ENCODE peak calls at places on chromosomes 1 and 21, in ten cellular contexts. R, G, Y, U, F, D, T, M, X and P are unnamed samples.

GRCh38 chr1:86018311-86018923 is 138.2 kb downstream of the COL24A1 start:
- DNase-seq in T (no peak), G (no peak), R (no peak), M (no peak), U (no peak), D (peak), F (peak), X (no peak), Y (peak), P (no peak)

GRCh38 chr1:228377664-228378452 is 28.8 kb downstream of the TRIM11 start:
- DNase-seq in G (no peak), U (peak), T (peak), Y (no peak), M (no peak), X (no peak), R (no peak), D (no peak), F (peak), P (no peak)

GRCh38 chr1:165371588-165372235 is 15.2 kb upstream of the LMX1A start:
- DNase-seq in Y (no peak), X (no peak), U (no peak), D (no peak), R (no peak), T (no peak), F (no peak), M (no peak), G (no peak), P (no peak)

GRCh38 chr1:32878183-32878582 is 7.5 kb upstream of the FNDC5 start:
- DNase-seq in Y (no peak), M (no peak), R (no peak), T (no peak), X (no peak), D (no peak), U (no peak), G (no peak), F (no peak), P (no peak)

GRCh38 chr1:152185544-152186391 is 26.7 kb upstream of the RPTN start:
- DNase-seq in T (no peak), F (peak), R (no peak), Y (peak), U (no peak), G (no peak), M (no peak), X (peak), D (peak), P (no peak)

GRCh38 chr1:24751833-24752232 is 6.6 kb downstream of the CLIC4 start:
- DNase-seq in Y (no peak), M (no peak), G (no peak), R (no peak), X (no peak), F (no peak), T (no peak), D (no peak), U (no peak), P (no peak)

GRCh38 chr1:154624756-154625643 is 17.0 kb upstream of the ADAR start:
- DNase-seq in D (no peak), G (no peak), F (no peak), X (no peak), R (no peak), Y (no peak), U (no peak), M (no peak), T (no peak), P (no peak)

GRCh38 chr1:231990388-231990787 is 363.8 kb downstream of the DISC1 start:
- DNase-seq in T (no peak), D (no peak), M (no peak), F (no peak), R (no peak), G (no peak), X (no peak), U (no peak), Y (no peak), P (peak)

GRCh38 chr1:66676616-66677298 is 75.5 kb upstream of the DYNLT5 start:
- DNase-seq in M (no peak), U (no peak), T (no peak), X (no peak), G (no peak), Y (peak), R (no peak), F (no peak), D (no peak), P (no peak)

GRCh38 chr21:24445517-24445916 is 1161.8 kb downstream of the MRPL39 start:
- DNase-seq in G (no peak), U (no peak), Y (no peak), M (no peak), F (no peak), R (no peak), T (no peak), X (no peak), D (no peak), P (no peak)

GRCh38 chr1:7893529-7894180 is 40.8 kb upstream of the UTS2 start:
- DNase-seq in R (no peak), X (no peak), M (no peak), D (no peak), T (no peak), U (no peak), G (no peak), Y (peak), F (no peak), P (no peak)

GRCh38 chr1:224433671-224434446 is 738 bp downstream of the WDR26 start:
- DNase-seq in M (no peak), T (peak), X (peak), Y (no peak), R (no peak), U (peak), F (peak), G (peak), D (peak), P (peak)

GRCh38 chr1:24551910-24552571 is 3.8 kb upstream of the NCMAP start:
- DNase-seq in G (no peak), Y (peak), D (no peak), F (no peak), M (no peak), U (no peak), T (no peak), R (no peak), X (no peak), P (no peak)

GRCh38 chr1:161159915-161160248 is 582 bp downstream of the USP21 start:
- DNase-seq in G (no peak), F (no peak), U (no peak), D (no peak), X (no peak), Y (no peak), T (no peak), R (no peak), M (no peak), P (no peak)

GRCh38 chr1:162145966-162146696 is 76.6 kb downstream of the NOS1AP start:
- DNase-seq in Y (no peak), X (no peak), T (no peak), F (no peak), G (no peak), R (no peak), M (no peak), U (no peak), D (no peak), P (no peak)

GRCh38 chr1:84573481-84573966 is 716 bp downstream of the CTBS start:
- DNase-seq in D (no peak), F (no peak), M (no peak), Y (no peak), T (no peak), R (no peak), G (no peak), U (no peak), X (no peak), P (no peak)

GRCh38 chr1:90045853-90046563 is 51.1 kb downstream of the ZNF326 start:
- DNase-seq in D (no peak), R (no peak), Y (peak), X (no peak), F (no peak), U (no peak), G (no peak), M (no peak), T (no peak), P (no peak)

GRCh38 chr1:223504741-223505140 is 111.5 kb downstream of the CCDC185 start:
- DNase-seq in F (peak), X (peak), G (no peak), Y (no peak), M (no peak), R (no peak), T (no peak), D (no peak), U (no peak), P (no peak)

GRCh38 chr1:27575861-27576331 is 28.0 kb downstream of the AHDC1 start:
- DNase-seq in U (peak), G (no peak), T (peak), R (no peak), F (peak), M (no peak), X (peak), Y (peak), D (peak), P (peak)

GRCh38 chr1:226187019-226187322 is 430 bp upstream of the ACBD3 start:
- DNase-seq in D (no peak), F (no peak), R (no peak), T (no peak), X (no peak), U (no peak), Y (no peak), G (no peak), M (no peak), P (no peak)

GRCh38 chr1:83999316-83999819 is 436 bp upstream of the TTLL7 start:
- DNase-seq in F (peak), D (peak), T (peak), G (peak), M (no peak), X (peak), Y (peak), U (peak), R (no peak), P (peak)

GRCh38 chr1:17128361-17128760 is 9.1 kb upstream of the PADI2 start:
- DNase-seq in Y (peak), T (no peak), G (no peak), U (no peak), D (no peak), F (no peak), R (no peak), X (no peak), M (no peak), P (no peak)

GRCh38 chr21:36065497-36066036 is 4.3 kb upstream of the CBR1 start:
- DNase-seq in T (no peak), F (peak), D (no peak), G (no peak), M (no peak), X (no peak), R (no peak), U (no peak), Y (no peak), P (no peak)

DNA sequence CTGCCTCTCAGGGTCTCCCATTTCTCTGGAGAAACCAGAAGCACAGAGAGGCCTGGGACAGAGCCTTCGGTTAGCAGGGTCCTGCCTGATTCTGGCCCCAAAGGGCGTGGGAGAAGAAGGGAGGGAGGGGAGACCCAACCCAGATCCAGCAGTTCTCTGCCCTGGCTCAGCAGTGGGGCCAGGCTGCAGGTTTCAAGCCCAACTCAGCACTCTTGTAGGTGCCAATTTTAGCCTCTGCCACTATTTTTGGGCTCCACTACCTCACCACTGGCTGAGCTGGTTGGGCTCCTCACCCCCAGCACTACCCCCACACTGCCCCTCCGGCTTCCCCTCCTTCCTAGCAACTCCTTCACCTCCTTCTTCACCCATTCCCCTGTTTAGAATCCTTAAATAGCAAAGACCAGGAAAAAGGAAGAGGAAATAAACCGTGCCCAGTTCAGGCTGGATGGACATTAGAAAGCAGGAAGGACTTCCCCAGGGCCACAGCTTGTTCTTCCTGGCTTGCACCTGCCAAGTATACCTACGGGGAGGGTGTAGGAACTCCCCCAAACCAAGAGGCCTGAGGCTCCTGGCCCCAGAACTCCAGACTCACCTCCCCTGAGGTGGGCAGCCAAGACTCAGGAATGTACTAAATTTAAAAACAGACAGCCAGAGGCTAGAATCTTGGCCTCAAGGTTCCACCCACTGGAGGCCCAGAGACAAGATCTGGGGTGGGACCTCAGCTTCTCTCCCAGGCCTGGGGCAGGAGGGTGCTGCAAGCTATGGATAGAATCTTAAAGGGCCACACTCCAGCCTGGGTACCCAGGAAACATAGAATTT is 1.4 kb upstream of the ARHGEF2 start:
- DNase-seq in Y (no peak), F (no peak), U (no peak), R (no peak), M (no peak), T (no peak), G (no peak), D (no peak), X (peak), P (peak)
- TF ChIP-seq POLR2A in Y (no peak), F (no peak), U (no peak), R (no peak), M (peak), T (peak), G (no peak), D (no peak), X (no peak), P (no peak)

GRCh38 chr1:241096982-241097381 is 260.0 kb downstream of the RGS7 start:
- DNase-seq in Y (no peak), U (no peak), T (no peak), D (no peak), G (no peak), R (no peak), X (no peak), M (no peak), F (no peak), P (no peak)
- H3K27ac ChIP-seq in Y (no peak), U (no peak), T (no peak), D (no peak), G (no peak), R (no peak), X (no peak), M (no peak), F (no peak), P (no peak)

GRCh38 chr1:172143384-172144025 is 277.0 kb upstream of the C1orf105 start:
- DNase-seq in R (no peak), D (no peak), U (no peak), G (no peak), F (no peak), X (no peak), M (no peak), Y (no peak), T (no peak), P (no peak)

GRCh38 chr1:172146149-172146850 is 274.2 kb upstream of the C1orf105 start:
- DNase-seq in G (no peak), F (no peak), R (no peak), M (no peak), T (no peak), Y (no peak), X (no peak), D (no peak), U (no peak), P (no peak)

GRCh38 chr1:172145656-172146055 is 274.8 kb upstream of the C1orf105 start:
- DNase-seq in T (no peak), X (no peak), R (no peak), M (no peak), D (no peak), U (no peak), G (no peak), F (no peak), Y (no peak), P (no peak)

GRCh38 chr1:172145231-172145651 is 275.2 kb upstream of the C1orf105 start:
- DNase-seq in X (no peak), D (no peak), U (no peak), T (no peak), R (no peak), Y (no peak), F (no peak), G (no peak), M (no peak), P (peak)

GRCh38 chr1:172144445-172145060 is 275.9 kb upstream of the C1orf105 start:
- DNase-seq in U (peak), D (peak), R (no peak), T (peak), X (peak), G (peak), M (no peak), Y (no peak), F (peak), P (peak)
- TF ChIP-seq POLR2A in U (peak), D (no peak), R (no peak), T (peak), X (peak), G (peak), M (no peak), Y (no peak), F (no peak), P (peak)

DNA sequence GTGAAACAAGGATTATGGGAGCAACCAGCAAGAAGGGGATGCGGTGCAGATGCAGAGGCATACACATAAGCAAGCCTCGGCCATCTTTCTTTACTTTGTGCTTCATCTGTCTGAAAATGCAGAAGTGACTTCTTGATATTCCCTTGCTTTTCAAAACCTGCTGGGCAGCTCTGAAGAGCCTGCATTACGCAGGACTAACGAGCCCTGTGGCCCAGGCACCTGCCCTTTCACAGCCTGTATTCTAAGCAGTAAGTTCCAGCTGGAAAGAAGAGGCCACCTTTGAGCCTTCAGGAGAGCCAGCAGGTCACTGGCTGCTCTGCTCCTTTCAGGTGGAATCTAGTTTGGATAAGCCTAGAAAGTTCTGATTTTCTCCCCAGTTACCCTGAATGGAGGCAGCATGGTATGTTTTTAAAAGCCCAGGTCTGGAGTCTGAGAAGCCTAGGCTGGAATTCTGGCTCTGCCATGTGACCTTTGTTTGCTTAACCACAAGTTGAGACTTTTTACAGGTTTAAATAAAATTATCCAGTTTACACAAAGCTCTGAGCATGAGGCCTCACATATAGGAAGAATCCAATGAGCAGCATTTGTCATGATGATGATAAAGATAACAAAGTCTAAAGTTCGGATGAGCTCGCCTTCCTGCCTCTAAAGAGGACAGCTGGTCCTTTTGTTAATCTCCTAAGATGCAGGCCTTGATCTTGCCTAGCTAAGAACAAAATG is 122.9 kb downstream of the UBR4 start:
- DNase-seq in F (no peak), U (no peak), G (no peak), R (no peak), M (no peak), X (no peak), D (peak), T (no peak), Y (peak), P (no peak)
- H3K27ac ChIP-seq in F (peak), U (no peak), G (no peak), R (peak), M (peak), X (peak), D (peak), T (no peak), Y (peak), P (no peak)

DNA sequence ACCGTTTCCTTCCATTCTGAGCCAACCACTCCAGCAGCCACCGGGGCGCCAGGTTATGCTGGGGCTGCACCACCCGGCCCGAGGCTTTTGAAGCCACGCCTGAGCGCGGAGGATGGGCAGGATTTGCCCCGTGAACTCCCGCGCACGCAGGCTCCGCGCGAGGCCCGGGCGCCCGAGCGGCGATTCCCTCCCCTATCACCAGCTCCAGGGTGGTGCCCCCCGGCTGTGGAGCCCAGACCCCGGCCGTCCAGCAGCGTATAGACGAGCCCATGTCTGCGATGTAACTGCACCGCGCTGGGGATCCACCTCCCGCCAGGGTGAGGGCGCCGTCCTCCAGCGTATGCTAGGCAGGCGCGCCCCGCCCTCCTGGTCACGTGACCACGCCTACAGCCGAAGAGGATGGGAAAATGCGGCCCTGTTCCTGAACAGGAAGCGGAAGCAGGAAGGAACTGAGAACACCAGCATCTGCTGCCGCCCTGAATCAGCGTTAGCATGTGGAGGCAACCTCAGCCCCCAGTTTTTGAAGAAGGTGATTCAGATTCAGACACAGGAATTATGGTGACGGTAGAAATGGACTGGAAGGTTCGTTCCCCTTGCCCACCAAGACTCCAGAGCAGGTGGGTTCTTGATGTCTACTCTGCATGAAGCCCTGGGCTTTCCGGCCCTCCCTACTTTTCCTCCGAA is 46.0 kb downstream of the VPS26C start:
- DNase-seq in U (peak), T (peak), Y (peak), R (peak), M (peak), D (peak), X (peak), F (peak), G (peak), P (peak)
- TF ChIP-seq POLR2A in U (peak), T (peak), Y (peak), R (no peak), M (peak), D (peak), X (peak), F (peak), G (peak), P (peak)

GRCh38 chr1:212133319-212133718 is 97.8 kb downstream of the DTL start:
- DNase-seq in F (no peak), T (no peak), D (peak), Y (no peak), G (no peak), M (no peak), R (no peak), X (no peak), U (no peak), P (no peak)

GRCh38 chr1:212125654-212126053 is 90.1 kb downstream of the DTL start:
- DNase-seq in D (no peak), T (no peak), X (peak), Y (no peak), U (no peak), M (no peak), F (no peak), G (no peak), R (no peak), P (no peak)

GRCh38 chr1:212127219-212127618 is 91.7 kb downstream of the DTL start:
- DNase-seq in T (no peak), G (no peak), R (no peak), X (no peak), Y (no peak), M (no peak), D (no peak), U (no peak), F (no peak), P (no peak)

GRCh38 chr1:212132040-212132439 is 96.5 kb downstream of the DTL start:
- DNase-seq in R (no peak), X (no peak), G (no peak), Y (no peak), D (no peak), F (no peak), U (no peak), M (no peak), T (no peak), P (no peak)

DNA sequence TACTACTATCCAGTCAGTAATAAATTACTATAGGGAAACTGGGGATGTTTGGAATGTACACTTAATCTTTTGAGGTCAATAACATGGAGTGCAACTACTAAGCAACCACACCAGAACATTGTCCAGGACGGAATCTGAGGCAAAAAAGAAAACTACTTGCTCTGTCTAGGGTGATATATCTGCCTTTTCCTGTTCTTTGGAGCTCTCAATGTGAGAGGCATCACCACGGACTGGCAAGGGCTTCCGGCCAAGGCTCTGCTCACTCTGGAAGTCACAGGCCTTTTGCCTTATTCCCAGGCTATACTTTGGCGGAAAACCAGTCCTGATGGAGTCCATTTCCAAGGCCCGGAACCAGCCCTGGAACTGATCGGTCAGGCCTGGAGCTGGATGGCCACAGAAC is 94.2 kb downstream of the DTL start:
- DNase-seq in F (no peak), D (no peak), T (no peak), M (no peak), G (no peak), Y (no peak), X (no peak), U (no peak), R (no peak), P (no peak)
- H3K27ac ChIP-seq in F (no peak), D (no peak), T (no peak), M (no peak), G (no peak), Y (no peak), X (no peak), U (no peak), R (no peak), P (no peak)